ENCODE peak calls at places on chromosome 21, in six cellular contexts. F is occipital lobe, G is progenitor cell of endocrine pancreas, L is caudate nucleus, T is mesendoderm, J is T-helper 1 cell. E is an unnamed sample.

GRCh38 chr21:43188712-43189151 is 19.9 kb downstream of the CRYAA start:
- DNase-seq in F (no peak), G (peak; percentile 2), L (peak; percentile 26), T (no peak), J (no peak), E (no peak)

GRCh38 chr21:27429612-27430361 is 462.9 kb upstream of the ADAMTS5 start:
- DNase-seq in F (no peak), G (no peak), L (no peak), T (no peak), J (no peak), E (no peak)

GRCh38 chr21:14956826-14957225 is 108.0 kb downstream of the NRIP1 start:
- DNase-seq in F (no peak), G (no peak), L (no peak), T (no peak), J (no peak), E (no peak)

GRCh38 chr21:43600642-43601397 is 58.5 kb downstream of the HSF2BP start:
- DNase-seq in F (no peak), G (no peak), L (no peak), T (no peak), J (no peak), E (no peak)

GRCh38 chr21:32226444-32226843 is 52.4 kb downstream of the MIS18A start:
- DNase-seq in F (no peak), G (no peak), L (no peak), T (no peak), J (no peak), E (no peak)

GRCh38 chr21:38227401-38227800 is 29.4 kb upstream of the KCNJ15 start:
- DNase-seq in F (no peak), G (no peak), L (no peak), T (no peak), J (no peak), E (no peak)

GRCh38 chr21:28342229-28342810 is 650.4 kb downstream of the LTN1 start:
- DNase-seq in F (no peak), G (no peak), L (no peak), T (no peak), J (no peak), E (no peak)

GRCh38 chr21:39048574-39048973 is 134.7 kb downstream of the PSMG1 start:
- DNase-seq in F (no peak), G (no peak), L (no peak), T (no peak), J (no peak), E (no peak)

GRCh38 chr21:38267991-38268858 is 11.4 kb downstream of the KCNJ15 start:
- DNase-seq in F (no peak), G (no peak), L (no peak), T (no peak), J (no peak), E (no peak)

GRCh38 chr21:16280731-16281130 is 550.9 kb downstream of the USP25 start:
- DNase-seq in F (no peak), G (no peak), L (no peak), T (no peak), J (no peak), E (no peak)

GRCh38 chr21:14072761-14073535 is 137.8 kb downstream of the LIPI start:
- DNase-seq in F (no peak), G (no peak), L (no peak), T (no peak), J (no peak), E (no peak)

GRCh38 chr21:42833439-42833815 is 45.9 kb downstream of the WDR4 start:
- DNase-seq in F (no peak), G (no peak), L (no peak), T (peak; percentile 82), J (no peak), E (no peak)

GRCh38 chr21:42164064-42164789 is 54.7 kb upstream of the ABCG1 start:
- DNase-seq in F (no peak), G (no peak), L (peak; percentile 54), T (peak; percentile 60), J (peak; percentile 35), E (peak; percentile 12)

GRCh38 chr21:41899431-41900202 is 20.5 kb upstream of the PRDM15 start:
- DNase-seq in F (no peak), G (no peak), L (no peak), T (no peak), J (no peak), E (no peak)

GRCh38 chr21:44869860-44870747 is 3.4 kb downstream of the PTTG1IP start:
- DNase-seq in F (no peak), G (no peak), L (no peak), T (peak; percentile 94), J (no peak), E (no peak)